ENCODE peak calls at places on chromosomes 16 and 17, in eight cellular contexts. E is H9, K is Panc1, V is H4, B is AG10803, L is mesendoderm, X is ovary, T is activated B cell treated with CpG ODN at 0.5 μM for 24 hours. U is an unnamed sample.

GRCh38 chr17:68709461-68709860 is 108.3 kb upstream of the FAM20A start:
- DNase-seq in T (no peak), L (no peak), B (peak), K (no peak), X (no peak), V (no peak), E (no peak), U (no peak)

GRCh38 chr17:36750316-36750885 is 149.0 kb downstream of the MRM1 start:
- DNase-seq in K (no peak), T (no peak), X (no peak), L (no peak), V (no peak), B (no peak), E (no peak), U (no peak)

GRCh38 chr17:35896011-35896587 is 15.9 kb upstream of the CCL5 start:
- DNase-seq in V (no peak), T (no peak), L (no peak), B (no peak), X (no peak), E (no peak), K (no peak), U (no peak)

GRCh38 chr16:68645494-68646388 is 631 bp downstream of the CDH3 start:
- DNase-seq in T (peak), X (peak), V (no peak), K (no peak), B (no peak), L (peak), E (peak), U (no peak)

GRCh38 chr16:50932348-50932916 is 190.5 kb downstream of the CYLD start:
- DNase-seq in T (no peak), V (no peak), E (no peak), L (no peak), K (no peak), X (no peak), B (no peak), U (no peak)

GRCh38 chr17:47239663-47240374 is 13.8 kb upstream of the ITGB3 start:
- DNase-seq in B (peak), K (peak), E (no peak), T (no peak), V (peak), X (peak), L (no peak), U (peak)

GRCh38 chr17:32912218-32912897 is 15.6 kb upstream of the TMEM98 start:
- DNase-seq in K (no peak), T (no peak), B (peak), X (peak), L (peak), V (peak), E (peak), U (peak)

GRCh38 chr17:41492771-41493170 is 3.1 kb upstream of the KRT36 start:
- DNase-seq in E (no peak), X (peak), L (no peak), B (no peak), T (no peak), V (peak), K (no peak), U (peak)

GRCh38 chr17:9037741-9038140 is 16.4 kb downstream of the NTN1 start:
- DNase-seq in L (no peak), T (no peak), X (no peak), E (no peak), V (no peak), K (no peak), B (no peak), U (no peak)

GRCh38 chr17:40015005-40015997 is at the start of gene CSF3:
- DNase-seq in E (no peak), T (no peak), L (no peak), X (peak), B (no peak), K (no peak), V (no peak), U (no peak)

GRCh38 chr16:80991792-80992430 is 14.8 kb downstream of the CMC2 start:
- DNase-seq in E (no peak), T (no peak), B (no peak), X (no peak), V (no peak), K (no peak), L (no peak), U (no peak)

GRCh38 chr17:42180922-42181850 is at the start of gene KCNH4:
- DNase-seq in B (peak), E (peak), T (peak), L (peak), V (peak), X (peak), K (no peak), U (peak)

GRCh38 chr16:21953541-21953902 is 361 bp downstream of the UQCRC2 start:
- DNase-seq in X (no peak), V (no peak), B (no peak), K (no peak), L (no peak), T (no peak), E (no peak), U (no peak)

GRCh38 chr16:88569985-88570690 is at the start of gene ZC3H18:
- DNase-seq in B (peak), K (no peak), X (peak), E (peak), V (peak), T (peak), L (peak), U (peak)

GRCh38 chr17:28828294-28829040 is 14.1 kb downstream of the FAM222B start:
- DNase-seq in K (no peak), B (peak), L (no peak), E (no peak), X (no peak), T (no peak), V (no peak), U (no peak)

GRCh38 chr16:48102083-48103008 is 53.4 kb downstream of the ABCC12 start:
- DNase-seq in B (no peak), E (no peak), L (no peak), T (no peak), X (no peak), K (no peak), V (no peak), U (no peak)

GRCh38 chr16:11253995-11254912 is 1.8 kb downstream of the SOCS1 start:
- DNase-seq in B (no peak), X (no peak), K (no peak), L (no peak), V (no peak), T (no peak), E (no peak), U (no peak)

GRCh38 chr17:6610011-6610410 is 30.5 kb downstream of the KIAA0753 start:
- DNase-seq in L (no peak), E (no peak), K (no peak), T (no peak), V (no peak), B (no peak), X (no peak), U (no peak)

GRCh38 chr17:76446449-76447231 is 6.3 kb downstream of the UBE2O start:
- DNase-seq in B (peak), T (no peak), L (peak), K (peak), E (peak), X (peak), V (peak), U (no peak)

GRCh38 chr17:73262676-73263642 is 1.3 kb upstream of the CPSF4L start:
- DNase-seq in K (no peak), B (peak), E (no peak), L (peak), X (no peak), V (no peak), T (no peak), U (no peak)

GRCh38 chr17:11610999-11611566 is 12.8 kb downstream of the DNAH9 start:
- DNase-seq in B (no peak), E (no peak), X (no peak), V (no peak), K (no peak), T (no peak), L (peak), U (no peak)

GRCh38 chr17:59874366-59874765 is 18.4 kb downstream of the TUBD1 start:
- DNase-seq in K (no peak), L (no peak), B (no peak), X (no peak), V (no peak), T (no peak), E (no peak), U (no peak)

GRCh38 chr17:82699551-82699950 is 1.1 kb upstream of the RAB40B start:
- DNase-seq in L (no peak), K (no peak), E (no peak), V (no peak), T (no peak), X (no peak), B (no peak), U (peak)

GRCh38 chr17:76079577-76080206 is 710 bp downstream of the ZACN start:
- DNase-seq in V (no peak), E (peak), B (no peak), T (no peak), X (no peak), L (peak), K (no peak), U (no peak)

GRCh38 chr17:66945451-66945850 is 19.1 kb upstream of the CACNG4 start:
- DNase-seq in E (peak), V (no peak), K (no peak), L (no peak), X (no peak), B (peak), T (no peak), U (no peak)

GRCh38 chr17:27264068-27264812 is 29.7 kb upstream of the WSB1 start:
- DNase-seq in V (no peak), X (no peak), T (no peak), K (no peak), B (no peak), L (no peak), E (no peak), U (no peak)

GRCh38 chr17:40341808-40342574 is 22.5 kb downstream of the GJD3 start:
- DNase-seq in T (no peak), B (peak), L (peak), E (peak), X (peak), V (no peak), K (no peak), U (peak)

GRCh38 chr16:50279142-50279865 is 13.0 kb downstream of the ADCY7 start:
- DNase-seq in B (no peak), E (no peak), K (no peak), T (no peak), L (no peak), V (no peak), X (no peak), U (peak)

GRCh38 chr17:15456972-15457722 is 10.3 kb downstream of the CDRT4 start:
- DNase-seq in V (peak), L (peak), B (peak), X (peak), T (no peak), K (no peak), E (no peak), U (peak)

GRCh38 chr17:30278032-30278431 is 13.7 kb downstream of the BLMH start:
- DNase-seq in B (peak), T (no peak), V (peak), L (peak), X (no peak), K (no peak), E (no peak), U (peak)

GRCh38 chr16:19804538-19805323 is 79.9 kb downstream of the GPRC5B start:
- DNase-seq in B (no peak), V (no peak), T (no peak), K (no peak), L (peak), E (peak), X (peak), U (peak)

GRCh38 chr17:66423436-66423922 is 121.1 kb downstream of the PRKCA start:
- DNase-seq in T (no peak), X (no peak), L (peak), V (no peak), E (no peak), B (peak), K (no peak), U (no peak)